ENCODE peak calls at places on chromosome 5, in five cellular contexts. One of them, this sample, is unnamed.

GRCh38 chr5:59348189-59348588 is 545.3 kb downstream of the PDE4D start:
- DNase-seq in stomach: no peak
- DNase-seq in T-helper 1 cell: no peak
- DNase-seq in HTR-8/SVneo: no peak
- DNase-seq in NCI-H460: no peak
- DNase-seq in this sample: no peak

GRCh38 chr5:21817668-21818419 is 1035.3 kb downstream of the CDH12 start:
- DNase-seq in stomach: no peak
- DNase-seq in T-helper 1 cell: no peak
- DNase-seq in HTR-8/SVneo: no peak
- DNase-seq in NCI-H460: no peak
- DNase-seq in this sample: no peak

GRCh38 chr5:74122979-74123575 is 497.1 kb downstream of the ARHGEF28 start:
- DNase-seq in stomach: no peak
- DNase-seq in T-helper 1 cell: no peak
- DNase-seq in HTR-8/SVneo: no peak
- DNase-seq in NCI-H460: no peak
- DNase-seq in this sample: no peak

GRCh38 chr5:168288349-168289245 is 2.8 kb upstream of the WWC1 start:
- DNase-seq in stomach: peak; percentile 68
- DNase-seq in T-helper 1 cell: no peak
- DNase-seq in HTR-8/SVneo: no peak
- DNase-seq in NCI-H460: no peak
- DNase-seq in this sample: peak; percentile 68

GRCh38 chr5:130104895-130105684 is 200.8 kb downstream of the CHSY3 start:
- DNase-seq in stomach: no peak
- DNase-seq in T-helper 1 cell: no peak
- DNase-seq in HTR-8/SVneo: no peak
- DNase-seq in NCI-H460: peak; percentile 14
- DNase-seq in this sample: no peak

GRCh38 chr5:106454050-106454449 is 1216.7 kb downstream of the EFNA5 start:
- DNase-seq in stomach: no peak
- DNase-seq in T-helper 1 cell: no peak
- DNase-seq in HTR-8/SVneo: no peak
- DNase-seq in NCI-H460: no peak
- DNase-seq in this sample: no peak

GRCh38 chr5:24385070-24385469 is 259.7 kb downstream of the CDH10 start:
- DNase-seq in stomach: no peak
- DNase-seq in T-helper 1 cell: no peak
- DNase-seq in HTR-8/SVneo: no peak
- DNase-seq in NCI-H460: no peak
- DNase-seq in this sample: no peak

GRCh38 chr5:177154003-177154643 is 20.6 kb downstream of the NSD1 start:
- DNase-seq in stomach: no peak
- DNase-seq in T-helper 1 cell: no peak
- DNase-seq in HTR-8/SVneo: no peak
- DNase-seq in NCI-H460: no peak
- DNase-seq in this sample: no peak

GRCh38 chr5:65066385-65066784 is 297.7 kb downstream of the CWC27 start:
- DNase-seq in stomach: no peak
- DNase-seq in T-helper 1 cell: no peak
- DNase-seq in HTR-8/SVneo: no peak
- DNase-seq in NCI-H460: no peak
- DNase-seq in this sample: no peak

GRCh38 chr5:42812620-42813019 is 928 bp upstream of the SELENOP start:
- DNase-seq in stomach: no peak
- DNase-seq in T-helper 1 cell: no peak
- DNase-seq in HTR-8/SVneo: no peak
- DNase-seq in NCI-H460: no peak
- DNase-seq in this sample: no peak

GRCh38 chr5:137091473-137091872 is 407.7 kb downstream of the SPOCK1 start:
- DNase-seq in stomach: no peak
- DNase-seq in T-helper 1 cell: no peak
- DNase-seq in HTR-8/SVneo: peak; percentile 24
- DNase-seq in NCI-H460: no peak
- DNase-seq in this sample: no peak

GRCh38 chr5:15757103-15757502 is 257.1 kb downstream of the FBXL7 start:
- DNase-seq in stomach: no peak
- DNase-seq in T-helper 1 cell: no peak
- DNase-seq in HTR-8/SVneo: peak; percentile 15
- DNase-seq in NCI-H460: no peak
- DNase-seq in this sample: no peak

GRCh38 chr5:164608507-164608906 is 1103.1 kb downstream of the MAT2B start:
- DNase-seq in stomach: no peak
- DNase-seq in T-helper 1 cell: no peak
- DNase-seq in HTR-8/SVneo: no peak
- DNase-seq in NCI-H460: no peak
- DNase-seq in this sample: no peak

GRCh38 chr5:151192626-151193025 is 31.3 kb downstream of the CCDC69 start:
- DNase-seq in stomach: no peak
- DNase-seq in T-helper 1 cell: no peak
- DNase-seq in HTR-8/SVneo: no peak
- DNase-seq in NCI-H460: no peak
- DNase-seq in this sample: no peak

GRCh38 chr5:37400501-37400900 is 21.4 kb downstream of the WDR70 start:
- DNase-seq in stomach: no peak
- DNase-seq in T-helper 1 cell: no peak
- DNase-seq in HTR-8/SVneo: no peak
- DNase-seq in NCI-H460: no peak
- DNase-seq in this sample: no peak

GRCh38 chr5:176535101-176535654 is 2.0 kb downstream of the RNF44 start:
- DNase-seq in stomach: no peak
- DNase-seq in T-helper 1 cell: no peak
- DNase-seq in HTR-8/SVneo: no peak
- DNase-seq in NCI-H460: no peak
- DNase-seq in this sample: no peak

GRCh38 chr5:100840364-100840763 is 62.7 kb downstream of the ST8SIA4 start:
- DNase-seq in stomach: no peak
- DNase-seq in T-helper 1 cell: no peak
- DNase-seq in HTR-8/SVneo: no peak
- DNase-seq in NCI-H460: peak; percentile 61
- DNase-seq in this sample: no peak

GRCh38 chr5:65391591-65391990 is 90.1 kb downstream of the ADAMTS6 start:
- DNase-seq in stomach: no peak
- DNase-seq in T-helper 1 cell: no peak
- DNase-seq in HTR-8/SVneo: no peak
- DNase-seq in NCI-H460: no peak
- DNase-seq in this sample: no peak

GRCh38 chr5:88674262-88675158 is 208.5 kb downstream of the MEF2C start:
- DNase-seq in stomach: no peak
- DNase-seq in T-helper 1 cell: no peak
- DNase-seq in HTR-8/SVneo: no peak
- DNase-seq in NCI-H460: peak; percentile 47
- DNase-seq in this sample: no peak

GRCh38 chr5:172665049-172665541 is 24.0 kb downstream of the NEURL1B start:
- DNase-seq in stomach: no peak
- DNase-seq in T-helper 1 cell: no peak
- DNase-seq in HTR-8/SVneo: no peak
- DNase-seq in NCI-H460: no peak
- DNase-seq in this sample: no peak

GRCh38 chr5:134125195-134126015 is 10.9 kb downstream of the TCF7 start:
- DNase-seq in stomach: peak; percentile 76
- DNase-seq in T-helper 1 cell: no peak
- DNase-seq in HTR-8/SVneo: no peak
- DNase-seq in NCI-H460: no peak
- DNase-seq in this sample: peak; percentile 36

GRCh38 chr5:62920856-62921255 is 342.2 kb downstream of the LRRC70 start:
- DNase-seq in stomach: no peak
- DNase-seq in T-helper 1 cell: no peak
- DNase-seq in HTR-8/SVneo: no peak
- DNase-seq in NCI-H460: no peak
- DNase-seq in this sample: no peak

GRCh38 chr5:14672508-14673394 is 8.2 kb downstream of the OTULIN start:
- DNase-seq in stomach: no peak
- DNase-seq in T-helper 1 cell: no peak
- DNase-seq in HTR-8/SVneo: peak; percentile 26
- DNase-seq in NCI-H460: no peak
- DNase-seq in this sample: no peak

GRCh38 chr5:134600600-134600999 is 32.0 kb downstream of the SAR1B start:
- DNase-seq in stomach: no peak
- DNase-seq in T-helper 1 cell: no peak
- DNase-seq in HTR-8/SVneo: no peak
- DNase-seq in NCI-H460: no peak
- DNase-seq in this sample: no peak

GRCh38 chr5:133618141-133618540 is 5.8 kb upstream of the FSTL4 start:
- DNase-seq in stomach: no peak
- DNase-seq in T-helper 1 cell: no peak
- DNase-seq in HTR-8/SVneo: no peak
- DNase-seq in NCI-H460: no peak
- DNase-seq in this sample: no peak

GRCh38 chr5:42583322-42583721 is 160.1 kb downstream of the GHR start:
- DNase-seq in stomach: peak; percentile 43
- DNase-seq in T-helper 1 cell: no peak
- DNase-seq in HTR-8/SVneo: peak; percentile 60
- DNase-seq in NCI-H460: peak; percentile 68
- DNase-seq in this sample: peak; percentile 15

GRCh38 chr5:116382025-116382873 is 192.4 kb downstream of the SEMA6A start:
- DNase-seq in stomach: no peak
- DNase-seq in T-helper 1 cell: no peak
- DNase-seq in HTR-8/SVneo: no peak
- DNase-seq in NCI-H460: no peak
- DNase-seq in this sample: no peak

GRCh38 chr5:68048529-68048928 is 167.0 kb upstream of the PIK3R1 start:
- DNase-seq in stomach: no peak
- DNase-seq in T-helper 1 cell: no peak
- DNase-seq in HTR-8/SVneo: no peak
- DNase-seq in NCI-H460: no peak
- DNase-seq in this sample: no peak

GRCh38 chr5:178787889-178788288 is 57.4 kb upstream of the ZNF354A start:
- DNase-seq in stomach: no peak
- DNase-seq in T-helper 1 cell: no peak
- DNase-seq in HTR-8/SVneo: no peak
- DNase-seq in NCI-H460: no peak
- DNase-seq in this sample: no peak